ENCODE peak calls at places on chromosome 22, in four cellular contexts. One of them, this sample, is unnamed.
A peak's percentile ranks its signal among the peaks of the same experiment; 100 is the strongest.

GRCh38 chr22:42844756-42845155 is 12.3 kb downstream of the ARFGAP3 start:
- DNase-seq in WTC11: no peak
- DNase-seq in K562: no peak
- DNase-seq in HepG2: no peak
- DNase-seq in this sample: no peak

GRCh38 chr22:23305321-23305910 is 125.1 kb downstream of the BCR start:
- DNase-seq in WTC11: no peak
- DNase-seq in K562: no peak
- DNase-seq in HepG2: no peak
- DNase-seq in this sample: no peak

GRCh38 chr22:44848296-44848741 is 95.9 kb downstream of the ARHGAP8 start:
- DNase-seq in WTC11: no peak
- DNase-seq in K562: no peak
- DNase-seq in HepG2: no peak
- DNase-seq in this sample: no peak

GRCh38 chr22:25746012-25746373 is 4.0 kb downstream of the MYO18B start:
- DNase-seq in WTC11: no peak
- DNase-seq in K562: no peak
- DNase-seq in HepG2: no peak
- DNase-seq in this sample: no peak

GRCh38 chr22:31347251-31348008 is 1.3 kb upstream of the PATZ1 start:
- DNase-seq in WTC11: peak; percentile 60
- DNase-seq in K562: no peak
- DNase-seq in HepG2: peak; percentile 64
- DNase-seq in this sample: peak; percentile 73

GRCh38 chr22:30459206-30460052 is 12.4 kb downstream of the SEC14L3 start:
- DNase-seq in WTC11: peak; percentile 50
- DNase-seq in K562: peak; percentile 41
- DNase-seq in HepG2: peak; percentile 12
- DNase-seq in this sample: no peak

GRCh38 chr22:17285661-17286060 is 66.4 kb upstream of the ADA2 start:
- DNase-seq in WTC11: no peak
- DNase-seq in K562: no peak
- DNase-seq in HepG2: no peak
- DNase-seq in this sample: no peak

GRCh38 chr22:31828739-31829138 is 74.9 kb downstream of the DEPDC5 start:
- DNase-seq in WTC11: no peak
- DNase-seq in K562: no peak
- DNase-seq in HepG2: no peak
- DNase-seq in this sample: no peak

GRCh38 chr22:44125421-44125820 is 55.3 kb upstream of the PARVG start:
- DNase-seq in WTC11: no peak
- DNase-seq in K562: no peak
- DNase-seq in HepG2: no peak
- DNase-seq in this sample: no peak

GRCh38 chr22:23688571-23688970 is 2.2 kb upstream of the RGL4 start:
- DNase-seq in WTC11: no peak
- DNase-seq in K562: no peak
- DNase-seq in HepG2: no peak
- DNase-seq in this sample: no peak

GRCh38 chr22:38704568-38705234 is 1.0 kb upstream of the GTPBP1 start:
- DNase-seq in WTC11: no peak
- DNase-seq in K562: no peak
- DNase-seq in HepG2: peak; percentile 44
- DNase-seq in this sample: no peak

GRCh38 chr22:42763965-42764480 is 43.4 kb upstream of the A4GALT start:
- DNase-seq in WTC11: no peak
- DNase-seq in K562: no peak
- DNase-seq in HepG2: no peak
- DNase-seq in this sample: no peak

GRCh38 chr22:45155050-45155840 is 8.5 kb upstream of the NUP50 start:
- DNase-seq in WTC11: no peak
- DNase-seq in K562: no peak
- DNase-seq in HepG2: no peak
- DNase-seq in this sample: no peak

GRCh38 chr22:31944700-31945477 is 554 bp downstream of the YWHAH start:
- DNase-seq in WTC11: peak; percentile 48
- DNase-seq in K562: peak; percentile 68
- DNase-seq in HepG2: no peak
- DNase-seq in this sample: peak; percentile 52

GRCh38 chr22:20777420-20778177 is 3.7 kb downstream of the SERPIND1 start:
- DNase-seq in WTC11: no peak
- DNase-seq in K562: peak; percentile 99
- DNase-seq in HepG2: peak; percentile 99
- DNase-seq in this sample: no peak
- TF ChIP-seq ELF4 in WTC11: no peak
- TF ChIP-seq ELF4 in K562: peak; percentile 98
- TF ChIP-seq ELF4 in HepG2: peak; percentile 26
- TF ChIP-seq ELF4 in this sample: no peak

GRCh38 chr22:20154602-20155183 is 3.8 kb upstream of the CCDC188 start:
- DNase-seq in WTC11: no peak
- DNase-seq in K562: peak; percentile 75
- DNase-seq in HepG2: no peak
- DNase-seq in this sample: no peak
- TF ChIP-seq ELF4 in WTC11: no peak
- TF ChIP-seq ELF4 in K562: no peak
- TF ChIP-seq ELF4 in HepG2: no peak
- TF ChIP-seq ELF4 in this sample: no peak

GRCh38 chr22:29207231-29207550 is 1.5 kb downstream of the EMID1 start:
- DNase-seq in WTC11: no peak
- DNase-seq in K562: no peak
- DNase-seq in HepG2: no peak
- DNase-seq in this sample: no peak

GRCh38 chr22:29206372-29207230 is 905 bp downstream of the EMID1 start:
- DNase-seq in WTC11: no peak
- DNase-seq in K562: no peak
- DNase-seq in HepG2: no peak
- DNase-seq in this sample: no peak

GRCh38 chr22:29205260-29205597 is 467 bp upstream of the EMID1 start:
- DNase-seq in WTC11: no peak
- DNase-seq in K562: no peak
- DNase-seq in HepG2: no peak
- DNase-seq in this sample: no peak

GRCh38 chr22:29204617-29205183 is 996 bp upstream of the EMID1 start:
- DNase-seq in WTC11: no peak
- DNase-seq in K562: no peak
- DNase-seq in HepG2: no peak
- DNase-seq in this sample: no peak

DNA sequence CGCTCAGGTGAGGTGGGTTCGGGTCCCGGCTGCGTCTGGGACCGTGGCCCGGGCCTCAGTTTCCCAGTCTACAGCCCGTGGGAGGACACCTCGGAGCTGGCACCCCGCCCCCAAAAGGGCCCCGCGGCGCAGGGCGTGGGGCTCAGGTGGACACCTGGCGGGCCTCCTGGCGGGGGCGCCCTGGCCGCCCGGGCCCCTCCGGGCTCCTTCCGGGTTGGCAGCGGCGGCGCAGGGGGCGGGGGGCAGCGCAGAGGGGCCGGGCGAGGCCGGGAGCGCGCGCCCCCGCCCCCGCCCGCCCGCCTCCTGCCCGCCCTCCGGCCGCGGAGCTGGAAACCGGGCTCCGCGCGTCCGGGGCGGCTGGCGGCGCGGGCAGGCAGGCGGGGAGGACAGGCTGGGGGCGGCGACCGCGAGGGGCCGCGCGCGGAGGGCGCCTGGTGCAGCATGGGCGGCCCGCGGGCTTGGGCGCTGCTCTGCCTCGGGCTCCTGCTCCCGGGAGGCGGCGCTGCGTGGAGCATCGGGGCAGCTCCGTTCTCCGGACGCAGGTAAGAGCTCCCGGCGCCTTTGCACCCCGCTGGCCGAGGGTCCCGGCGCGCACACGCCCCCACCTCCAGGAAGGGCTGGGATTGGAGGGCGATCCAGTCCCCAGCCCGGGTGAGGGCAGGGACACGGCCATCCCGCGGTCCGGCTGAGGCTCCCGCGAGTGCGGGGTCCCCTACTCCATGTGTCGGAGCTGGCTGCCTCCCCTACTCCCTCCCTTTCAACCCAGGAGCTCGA is at the start of gene EMID1:
- DNase-seq in WTC11: peak; percentile 58
- DNase-seq in K562: peak; percentile 73
- DNase-seq in HepG2: no peak
- DNase-seq in this sample: peak; percentile 77
- TF ChIP-seq ELF4 in WTC11: no peak
- TF ChIP-seq ELF4 in K562: no peak
- TF ChIP-seq ELF4 in HepG2: no peak
- TF ChIP-seq ELF4 in this sample: no peak

DNA sequence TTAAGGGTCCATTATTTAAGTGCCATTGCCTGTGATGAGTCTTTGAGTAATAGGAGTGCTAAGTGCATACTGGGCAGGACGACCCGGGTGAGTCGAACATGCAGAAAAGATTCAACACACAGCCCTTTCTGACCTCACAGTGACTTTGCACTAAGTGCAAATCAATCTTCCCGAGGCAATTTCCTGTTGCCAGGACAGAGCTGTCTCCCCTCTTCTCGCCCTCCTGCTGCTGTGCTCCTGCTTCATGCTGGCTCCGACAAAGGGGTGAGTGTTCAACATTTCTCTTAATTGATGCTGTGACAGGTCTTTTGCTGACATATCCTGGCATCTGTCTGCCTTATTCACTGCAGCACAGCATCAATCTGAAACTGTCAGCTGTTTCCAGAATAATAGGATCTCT is 42.0 kb downstream of the MCHR1 start:
- DNase-seq in WTC11: no peak
- DNase-seq in K562: no peak
- DNase-seq in HepG2: peak; percentile 40
- DNase-seq in this sample: peak; percentile 35
- TF ChIP-seq ELF4 in WTC11: no peak
- TF ChIP-seq ELF4 in K562: no peak
- TF ChIP-seq ELF4 in HepG2: no peak
- TF ChIP-seq ELF4 in this sample: no peak

GRCh38 chr22:49418341-49418894 is 409.3 kb downstream of the BRD1 start:
- DNase-seq in WTC11: no peak
- DNase-seq in K562: no peak
- DNase-seq in HepG2: no peak
- DNase-seq in this sample: no peak

GRCh38 chr22:49419661-49420060 is 408.0 kb downstream of the BRD1 start:
- DNase-seq in WTC11: no peak
- DNase-seq in K562: no peak
- DNase-seq in HepG2: no peak
- DNase-seq in this sample: no peak

GRCh38 chr22:49417326-49417725 is 410.3 kb downstream of the BRD1 start:
- DNase-seq in WTC11: no peak
- DNase-seq in K562: no peak
- DNase-seq in HepG2: no peak
- DNase-seq in this sample: no peak

GRCh38 chr22:49417833-49418232 is 409.8 kb downstream of the BRD1 start:
- DNase-seq in WTC11: no peak
- DNase-seq in K562: no peak
- DNase-seq in HepG2: no peak
- DNase-seq in this sample: no peak

GRCh38 chr22:49418943-49419342 is 408.7 kb downstream of the BRD1 start:
- DNase-seq in WTC11: no peak
- DNase-seq in K562: no peak
- DNase-seq in HepG2: no peak
- DNase-seq in this sample: no peak
- TF ChIP-seq ELF4 in WTC11: no peak
- TF ChIP-seq ELF4 in K562: no peak
- TF ChIP-seq ELF4 in HepG2: no peak
- TF ChIP-seq ELF4 in this sample: no peak

GRCh38 chr22:19853879-19854777 is 546 bp downstream of the GNB1L start:
- DNase-seq in WTC11: peak; percentile 22
- DNase-seq in K562: peak; percentile 68
- DNase-seq in HepG2: no peak
- DNase-seq in this sample: peak; percentile 14
- TF ChIP-seq ELF4 in WTC11: no peak
- TF ChIP-seq ELF4 in K562: peak; percentile 73
- TF ChIP-seq ELF4 in HepG2: no peak
- TF ChIP-seq ELF4 in this sample: peak; percentile 65

DNA sequence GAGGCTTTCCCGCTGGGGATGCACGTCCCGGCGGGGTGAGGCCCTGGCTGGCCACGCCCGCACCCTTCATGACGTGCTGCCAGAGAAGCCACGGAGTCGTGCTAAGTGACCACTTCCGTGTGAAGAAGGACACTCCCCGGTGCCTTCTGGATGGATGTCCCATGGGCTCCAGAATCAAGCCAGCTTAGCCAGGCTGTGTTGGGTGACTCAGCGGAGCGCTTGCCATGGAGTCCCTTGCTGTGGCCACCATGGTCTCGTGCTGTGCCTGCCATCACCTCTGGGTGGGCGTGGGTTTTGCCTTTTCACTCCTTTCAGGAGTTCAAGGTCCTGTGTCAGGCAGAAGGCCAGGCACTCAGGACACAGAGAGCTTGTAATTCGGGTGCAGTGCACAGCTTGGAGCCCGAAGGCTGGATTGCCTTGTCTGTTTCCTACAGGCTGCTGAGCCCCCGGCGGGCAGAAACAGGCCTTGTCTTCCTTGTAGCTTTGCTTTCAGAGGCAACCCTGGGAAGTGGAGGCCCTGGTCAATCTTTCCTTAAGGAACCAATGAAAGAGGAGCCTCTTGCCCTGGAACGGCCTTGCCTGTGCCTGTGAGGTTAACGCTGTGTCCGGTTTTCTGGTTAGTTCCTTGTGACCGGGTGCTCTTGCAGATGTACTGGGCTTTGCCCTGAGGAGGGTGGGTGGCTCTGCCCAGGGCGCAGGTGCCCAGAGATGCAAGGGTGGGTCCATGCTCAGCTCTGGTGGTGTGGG is 268.6 kb downstream of the TBC1D22A start:
- DNase-seq in WTC11: no peak
- DNase-seq in K562: no peak
- DNase-seq in HepG2: no peak
- DNase-seq in this sample: no peak
- TF ChIP-seq ELF4 in WTC11: no peak
- TF ChIP-seq ELF4 in K562: no peak
- TF ChIP-seq ELF4 in HepG2: no peak
- TF ChIP-seq ELF4 in this sample: no peak

GRCh38 chr22:37566329-37566837 is 6.1 kb downstream of the CDC42EP1 start:
- DNase-seq in WTC11: no peak
- DNase-seq in K562: no peak
- DNase-seq in HepG2: no peak
- DNase-seq in this sample: no peak
- TF ChIP-seq ELF4 in WTC11: no peak
- TF ChIP-seq ELF4 in K562: no peak
- TF ChIP-seq ELF4 in HepG2: no peak
- TF ChIP-seq ELF4 in this sample: no peak

This sample was measured in HEK293T.